ENCODE peak calls at places on chromosomes 12 and 14, in eight cellular contexts. One of them, this sample, is unnamed.

GRCh38 chr12:91274886-91275285 is 92.3 kb upstream of the DCN start:
- DNase-seq in breast epithelium: no peak
- DNase-seq in A549: no peak
- DNase-seq in ovary: no peak
- DNase-seq in IMR-90: peak; percentile 84
- DNase-seq in GM12892: no peak
- DNase-seq in esophagus squamous epithelium: no peak
- DNase-seq in Peyer's patch: no peak
- DNase-seq in this sample: peak; percentile 5

GRCh38 chr12:2227360-2227759 is 174.6 kb downstream of the CACNA1C start:
- DNase-seq in breast epithelium: no peak
- DNase-seq in A549: no peak
- DNase-seq in ovary: no peak
- DNase-seq in IMR-90: no peak
- DNase-seq in GM12892: no peak
- DNase-seq in esophagus squamous epithelium: no peak
- DNase-seq in Peyer's patch: no peak
- DNase-seq in this sample: no peak

GRCh38 chr14:29618323-29619067 is 309.2 kb downstream of the PRKD1 start:
- DNase-seq in breast epithelium: no peak
- DNase-seq in A549: no peak
- DNase-seq in ovary: no peak
- DNase-seq in IMR-90: no peak
- DNase-seq in GM12892: no peak
- DNase-seq in esophagus squamous epithelium: no peak
- DNase-seq in Peyer's patch: no peak
- DNase-seq in this sample: no peak

GRCh38 chr12:92064420-92064819 is 81.2 kb downstream of the BTG1 start:
- DNase-seq in breast epithelium: no peak
- DNase-seq in A549: peak; percentile 49
- DNase-seq in ovary: no peak
- DNase-seq in IMR-90: no peak
- DNase-seq in GM12892: no peak
- DNase-seq in esophagus squamous epithelium: no peak
- DNase-seq in Peyer's patch: no peak
- DNase-seq in this sample: no peak

GRCh38 chr14:54488318-54488645 is 498 bp downstream of the GMFB start:
- DNase-seq in breast epithelium: no peak
- DNase-seq in A549: no peak
- DNase-seq in ovary: no peak
- DNase-seq in IMR-90: no peak
- DNase-seq in GM12892: no peak
- DNase-seq in esophagus squamous epithelium: no peak
- DNase-seq in Peyer's patch: no peak
- DNase-seq in this sample: no peak

GRCh38 chr14:79325071-79325470 is 886.2 kb downstream of the DIO2 start:
- DNase-seq in breast epithelium: no peak
- DNase-seq in A549: peak; percentile 4
- DNase-seq in ovary: no peak
- DNase-seq in IMR-90: peak; percentile 7
- DNase-seq in GM12892: no peak
- DNase-seq in esophagus squamous epithelium: no peak
- DNase-seq in Peyer's patch: no peak
- DNase-seq in this sample: no peak

GRCh38 chr14:99930420-99931274 is 134.6 kb upstream of the EVL start:
- DNase-seq in breast epithelium: no peak
- DNase-seq in A549: no peak
- DNase-seq in ovary: no peak
- DNase-seq in IMR-90: no peak
- DNase-seq in GM12892: peak; percentile 51
- DNase-seq in esophagus squamous epithelium: no peak
- DNase-seq in Peyer's patch: no peak
- DNase-seq in this sample: no peak

GRCh38 chr12:63918788-63919300 is 74.3 kb downstream of the SRGAP1 start:
- DNase-seq in breast epithelium: no peak
- DNase-seq in A549: peak; percentile 96
- DNase-seq in ovary: no peak
- DNase-seq in IMR-90: peak; percentile 99
- DNase-seq in GM12892: no peak
- DNase-seq in esophagus squamous epithelium: no peak
- DNase-seq in Peyer's patch: no peak
- DNase-seq in this sample: no peak

GRCh38 chr14:103624860-103625259 is 4.2 kb upstream of the KLC1 start:
- DNase-seq in breast epithelium: peak; percentile 49
- DNase-seq in A549: peak; percentile 81
- DNase-seq in ovary: no peak
- DNase-seq in IMR-90: peak; percentile 66
- DNase-seq in GM12892: no peak
- DNase-seq in esophagus squamous epithelium: no peak
- DNase-seq in Peyer's patch: peak; percentile 76
- DNase-seq in this sample: peak; percentile 73

GRCh38 chr14:50095895-50096294 is 20.5 kb downstream of the VCPKMT start:
- DNase-seq in breast epithelium: no peak
- DNase-seq in A549: no peak
- DNase-seq in ovary: no peak
- DNase-seq in IMR-90: no peak
- DNase-seq in GM12892: no peak
- DNase-seq in esophagus squamous epithelium: no peak
- DNase-seq in Peyer's patch: no peak
- DNase-seq in this sample: no peak

GRCh38 chr12:122732611-122733010 is 2.0 kb upstream of the HCAR1 start:
- DNase-seq in breast epithelium: no peak
- DNase-seq in A549: no peak
- DNase-seq in ovary: no peak
- DNase-seq in IMR-90: no peak
- DNase-seq in GM12892: no peak
- DNase-seq in esophagus squamous epithelium: no peak
- DNase-seq in Peyer's patch: no peak
- DNase-seq in this sample: no peak

GRCh38 chr14:38469156-38469555 is 213.3 kb upstream of the CLEC14A start:
- DNase-seq in breast epithelium: no peak
- DNase-seq in A549: no peak
- DNase-seq in ovary: no peak
- DNase-seq in IMR-90: peak; percentile 74
- DNase-seq in GM12892: no peak
- DNase-seq in esophagus squamous epithelium: no peak
- DNase-seq in Peyer's patch: no peak
- DNase-seq in this sample: no peak

GRCh38 chr12:47039756-47040155 is 39.7 kb upstream of the PCED1B start:
- DNase-seq in breast epithelium: no peak
- DNase-seq in A549: peak; percentile 52
- DNase-seq in ovary: no peak
- DNase-seq in IMR-90: no peak
- DNase-seq in GM12892: no peak
- DNase-seq in esophagus squamous epithelium: no peak
- DNase-seq in Peyer's patch: no peak
- DNase-seq in this sample: no peak

DNA sequence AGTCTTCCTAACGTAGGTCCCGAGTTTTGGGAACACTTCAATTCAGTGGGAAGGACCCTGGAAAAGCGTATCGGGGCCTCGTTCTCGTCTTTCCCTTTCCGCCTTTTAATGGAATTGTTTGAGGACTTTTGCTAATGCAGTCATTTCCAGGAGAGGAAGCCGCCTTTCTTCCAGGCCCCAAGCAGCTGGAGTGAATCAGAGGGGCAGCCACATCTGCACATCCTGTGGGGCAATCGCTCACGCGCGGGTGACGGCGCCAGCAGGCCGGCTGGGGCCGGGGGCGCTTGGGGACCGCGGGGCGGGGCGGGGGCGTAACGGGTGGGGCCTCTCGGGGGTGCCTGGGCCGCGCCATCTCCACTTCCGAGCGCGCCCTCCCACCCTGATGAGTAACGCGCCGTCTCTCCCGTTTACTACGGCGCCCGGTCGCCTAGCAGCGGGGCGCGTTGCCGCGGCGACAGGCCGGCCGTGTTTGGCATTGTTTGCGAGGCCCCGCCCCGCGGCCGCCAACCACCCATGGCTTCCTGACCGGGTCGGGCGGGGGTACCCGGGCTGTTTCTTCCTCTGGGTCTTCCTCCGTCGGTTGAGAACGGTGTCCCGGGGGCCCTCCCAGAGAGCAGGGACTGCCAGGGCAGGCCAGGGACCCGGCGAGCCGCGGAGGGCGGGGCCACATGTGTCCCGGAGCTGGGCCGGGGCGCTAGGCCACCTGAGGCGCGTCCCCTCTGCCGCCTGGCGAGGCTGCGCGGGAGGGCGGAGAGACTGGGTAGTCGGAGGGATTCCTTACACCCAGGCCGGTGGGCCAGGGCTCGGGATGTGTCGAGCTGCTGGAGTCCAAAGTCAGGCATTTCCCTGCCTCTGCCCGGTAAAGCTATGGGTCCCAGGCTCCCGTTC is 2.3 kb downstream of the GSG1 start:
- DNase-seq in breast epithelium: peak; percentile 92
- DNase-seq in A549: peak; percentile 95
- DNase-seq in ovary: peak; percentile 93
- DNase-seq in IMR-90: peak; percentile 91
- DNase-seq in GM12892: peak; percentile 61
- DNase-seq in esophagus squamous epithelium: peak; percentile 57
- DNase-seq in Peyer's patch: peak; percentile 93
- DNase-seq in this sample: peak; percentile 94
- TF ChIP-seq POLR2A in breast epithelium: peak; percentile 47
- TF ChIP-seq POLR2A in A549: peak; percentile 6
- TF ChIP-seq POLR2A in ovary: peak; percentile 27
- TF ChIP-seq POLR2A in IMR-90: peak; percentile 82
- TF ChIP-seq POLR2A in GM12892: no peak
- TF ChIP-seq POLR2A in esophagus squamous epithelium: peak; percentile 57
- TF ChIP-seq POLR2A in Peyer's patch: peak; percentile 38
- TF ChIP-seq POLR2A in this sample: peak; percentile 84

GRCh38 chr12:15879413-15879812 is 2.8 kb upstream of the STRAP start:
- DNase-seq in breast epithelium: no peak
- DNase-seq in A549: no peak
- DNase-seq in ovary: no peak
- DNase-seq in IMR-90: no peak
- DNase-seq in GM12892: no peak
- DNase-seq in esophagus squamous epithelium: no peak
- DNase-seq in Peyer's patch: no peak
- DNase-seq in this sample: no peak

GRCh38 chr12:15880721-15881120 is 1.5 kb upstream of the STRAP start:
- DNase-seq in breast epithelium: no peak
- DNase-seq in A549: no peak
- DNase-seq in ovary: no peak
- DNase-seq in IMR-90: no peak
- DNase-seq in GM12892: no peak
- DNase-seq in esophagus squamous epithelium: no peak
- DNase-seq in Peyer's patch: no peak
- DNase-seq in this sample: no peak

GRCh38 chr12:15875863-15876262 is 6.3 kb upstream of the STRAP start:
- DNase-seq in breast epithelium: no peak
- DNase-seq in A549: no peak
- DNase-seq in ovary: no peak
- DNase-seq in IMR-90: no peak
- DNase-seq in GM12892: no peak
- DNase-seq in esophagus squamous epithelium: no peak
- DNase-seq in Peyer's patch: no peak
- DNase-seq in this sample: no peak
- TF ChIP-seq POLR2A in breast epithelium: no peak
- TF ChIP-seq POLR2A in A549: no peak
- TF ChIP-seq POLR2A in ovary: no peak
- TF ChIP-seq POLR2A in IMR-90: no peak
- TF ChIP-seq POLR2A in GM12892: no peak
- TF ChIP-seq POLR2A in esophagus squamous epithelium: no peak
- TF ChIP-seq POLR2A in Peyer's patch: no peak
- TF ChIP-seq POLR2A in this sample: no peak

GRCh38 chr12:112382866-112383265 is 635 bp upstream of the HECTD4 start:
- DNase-seq in breast epithelium: no peak
- DNase-seq in A549: no peak
- DNase-seq in ovary: no peak
- DNase-seq in IMR-90: no peak
- DNase-seq in GM12892: no peak
- DNase-seq in esophagus squamous epithelium: no peak
- DNase-seq in Peyer's patch: no peak
- DNase-seq in this sample: no peak

GRCh38 chr12:112386726-112387125 is 4.5 kb upstream of the HECTD4 start:
- DNase-seq in breast epithelium: no peak
- DNase-seq in A549: no peak
- DNase-seq in ovary: no peak
- DNase-seq in IMR-90: peak; percentile 84
- DNase-seq in GM12892: no peak
- DNase-seq in esophagus squamous epithelium: no peak
- DNase-seq in Peyer's patch: no peak
- DNase-seq in this sample: no peak

GRCh38 chr12:112380663-112381420 is 1.4 kb downstream of the HECTD4 start:
- DNase-seq in breast epithelium: no peak
- DNase-seq in A549: no peak
- DNase-seq in ovary: no peak
- DNase-seq in IMR-90: no peak
- DNase-seq in GM12892: no peak
- DNase-seq in esophagus squamous epithelium: no peak
- DNase-seq in Peyer's patch: no peak
- DNase-seq in this sample: no peak

GRCh38 chr12:112381421-112381897 is 772 bp downstream of the HECTD4 start:
- DNase-seq in breast epithelium: no peak
- DNase-seq in A549: no peak
- DNase-seq in ovary: peak; percentile 51
- DNase-seq in IMR-90: no peak
- DNase-seq in GM12892: peak; percentile 58
- DNase-seq in esophagus squamous epithelium: no peak
- DNase-seq in Peyer's patch: no peak
- DNase-seq in this sample: peak; percentile 40

GRCh38 chr12:112381898-112382796 is at the start of gene HECTD4:
- DNase-seq in breast epithelium: peak; percentile 86
- DNase-seq in A549: peak; percentile 87
- DNase-seq in ovary: peak; percentile 98
- DNase-seq in IMR-90: peak; percentile 75
- DNase-seq in GM12892: peak; percentile 92
- DNase-seq in esophagus squamous epithelium: peak; percentile 67
- DNase-seq in Peyer's patch: peak; percentile 98
- DNase-seq in this sample: peak; percentile 97
- TF ChIP-seq POLR2A in breast epithelium: peak; percentile 73
- TF ChIP-seq POLR2A in A549: peak; percentile 98
- TF ChIP-seq POLR2A in ovary: peak; percentile 38
- TF ChIP-seq POLR2A in IMR-90: no peak
- TF ChIP-seq POLR2A in GM12892: peak; percentile 85
- TF ChIP-seq POLR2A in esophagus squamous epithelium: peak; percentile 77
- TF ChIP-seq POLR2A in Peyer's patch: peak; percentile 84
- TF ChIP-seq POLR2A in this sample: no peak

DNA sequence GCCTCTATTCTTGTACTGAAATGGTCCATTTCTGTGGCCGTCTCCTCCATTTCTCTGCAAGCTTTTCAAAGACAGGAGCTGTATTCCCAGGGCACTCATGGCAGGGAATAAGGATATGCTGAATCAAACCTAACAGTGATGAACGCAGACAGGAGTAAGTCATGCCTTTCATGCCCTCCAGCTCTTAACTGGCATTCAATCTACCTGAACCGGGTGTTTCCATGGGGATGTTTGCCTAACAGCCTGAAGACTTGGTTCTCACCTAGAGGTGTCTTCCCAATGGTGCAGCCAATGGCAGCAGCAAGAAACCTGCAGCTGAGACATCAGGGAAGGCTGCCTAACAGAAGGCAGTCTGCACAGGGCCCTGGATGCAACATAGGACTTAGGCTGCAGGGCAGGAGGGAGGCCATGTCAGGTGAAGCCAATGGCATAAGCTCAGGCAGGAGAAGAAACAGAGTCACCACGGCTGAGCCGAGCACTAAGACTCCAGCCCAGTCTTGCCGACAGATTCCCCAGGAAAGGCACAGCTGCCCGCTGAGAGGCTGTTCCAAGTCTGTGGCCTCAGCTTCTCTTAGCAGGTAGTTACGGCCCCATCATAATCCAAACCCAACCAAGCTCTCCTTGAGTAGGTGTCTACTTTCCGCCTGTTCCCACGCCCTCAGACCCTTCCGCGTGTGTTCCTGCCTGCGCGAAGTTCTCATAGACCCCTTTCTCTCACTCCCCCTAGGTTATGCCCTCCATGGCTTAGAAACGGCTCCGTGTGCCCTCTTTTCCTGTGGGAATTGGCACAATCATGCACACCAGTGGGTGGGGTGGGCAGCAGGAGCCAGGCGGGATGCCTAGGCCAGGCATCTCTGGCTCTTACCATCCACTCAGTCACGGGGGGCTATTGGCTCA is 44.1 kb downstream of the VWF start:
- DNase-seq in breast epithelium: no peak
- DNase-seq in A549: no peak
- DNase-seq in ovary: no peak
- DNase-seq in IMR-90: no peak
- DNase-seq in GM12892: no peak
- DNase-seq in esophagus squamous epithelium: no peak
- DNase-seq in Peyer's patch: no peak
- DNase-seq in this sample: no peak
- TF ChIP-seq POLR2A in breast epithelium: no peak
- TF ChIP-seq POLR2A in A549: no peak
- TF ChIP-seq POLR2A in ovary: no peak
- TF ChIP-seq POLR2A in IMR-90: no peak
- TF ChIP-seq POLR2A in GM12892: no peak
- TF ChIP-seq POLR2A in esophagus squamous epithelium: no peak
- TF ChIP-seq POLR2A in Peyer's patch: no peak
- TF ChIP-seq POLR2A in this sample: no peak

This sample was measured in thyroid gland.